ENCODE peak calls at places on chromosomes 6 and 20, in eight cellular contexts. C is D721Med; A is T-cell; G is stimulated activated CD4-positive, alpha-beta T cell treated with anti-CD3 and anti-CD28 coated beads, Interleukin-15, amount 100 ng/mL, for 24 hours; O is AG09319; V is Right ventricle myocardium inferior; E is NCI-H1092 treated with DMSO at 0.1 percent for 48 hours; X is CD8-positive, alpha-beta T cell. U is an unnamed sample.

GRCh38 chr6:35895560-35895959 is 25.3 kb downstream of the SRPK1 start:
- DNase-seq in C (no peak), G (no peak), E (no peak), O (no peak), V (no peak), X (no peak), A (no peak), U (no peak)

GRCh38 chr6:157825243-157825904 is 2.3 kb downstream of the SNX9 start:
- DNase-seq in G (no peak), C (no peak), X (no peak), A (no peak), V (no peak), E (no peak), O (no peak), U (peak)

GRCh38 chr6:41724638-41725501 is 10.5 kb downstream of the TFEB start:
- DNase-seq in V (no peak), A (no peak), G (no peak), E (no peak), C (no peak), O (no peak), X (no peak), U (no peak)

GRCh38 chr6:3665608-3666007 is 85.9 kb downstream of the PXDC1 start:
- DNase-seq in G (no peak), O (no peak), V (no peak), X (no peak), E (no peak), C (no peak), A (no peak), U (no peak)

GRCh38 chr6:26159417-26160273 is 72.4 kb downstream of the HFE start:
- DNase-seq in A (no peak), E (peak), G (peak), C (no peak), O (no peak), X (no peak), V (no peak), U (peak)

GRCh38 chr6:110518281-110518623 is 41.8 kb upstream of the SLC22A16 start:
- DNase-seq in C (no peak), G (no peak), X (no peak), E (no peak), O (no peak), A (no peak), V (no peak), U (peak)

GRCh38 chr6:63245908-63246307 is 34.6 kb downstream of the FKBP1C start:
- DNase-seq in A (no peak), X (no peak), V (no peak), G (no peak), E (no peak), O (no peak), C (no peak), U (no peak)

GRCh38 chr6:79373246-79373645 is 138.8 kb upstream of the HMGN3 start:
- DNase-seq in G (no peak), V (no peak), E (no peak), O (no peak), X (no peak), C (no peak), A (no peak), U (no peak)

GRCh38 chr6:25062070-25062811 is 126.5 kb upstream of the RIPOR2 start:
- DNase-seq in E (no peak), O (no peak), G (no peak), A (no peak), V (no peak), C (no peak), X (no peak), U (no peak)

GRCh38 chr6:75693534-75693933 is 55.5 kb upstream of the MYO6 start:
- DNase-seq in O (peak), C (no peak), E (no peak), G (no peak), A (no peak), V (no peak), X (no peak), U (no peak)

GRCh38 chr6:20182926-20183521 is 29.2 kb downstream of the MBOAT1 start:
- DNase-seq in X (no peak), A (no peak), V (peak), E (peak), G (no peak), C (no peak), O (no peak), U (peak)

GRCh38 chr20:62891111-62891510 is 29.5 kb upstream of the TCFL5 start:
- DNase-seq in G (peak), O (no peak), A (peak), E (no peak), C (no peak), V (no peak), X (peak), U (no peak)

GRCh38 chr20:35021063-35021462 is 65.4 kb downstream of the MYH7B start:
- DNase-seq in E (no peak), C (no peak), G (no peak), O (no peak), V (no peak), A (no peak), X (no peak), U (no peak)

GRCh38 chr6:105769197-105769596 is 316.9 kb upstream of the PRDM1 start:
- DNase-seq in V (no peak), G (no peak), O (no peak), A (no peak), X (no peak), C (no peak), E (no peak), U (no peak)

GRCh38 chr20:62742550-62742949 is 33.9 kb downstream of the NTSR1 start:
- DNase-seq in O (no peak), X (no peak), C (no peak), E (no peak), G (no peak), A (no peak), V (no peak), U (no peak)

GRCh38 chr6:87968435-87969278 is 79.0 kb upstream of the SPACA1 start:
- DNase-seq in C (no peak), A (peak), G (peak), E (peak), O (no peak), V (no peak), X (no peak), U (no peak)

GRCh38 chr6:137247724-137248123 is 28.5 kb upstream of the IFNGR1 start:
- DNase-seq in C (no peak), X (no peak), A (no peak), E (no peak), V (no peak), O (no peak), G (no peak), U (no peak)

GRCh38 chr6:158006821-158007570 is 25.3 kb downstream of the SYNJ2 start:
- DNase-seq in G (no peak), V (no peak), X (no peak), E (no peak), O (no peak), A (no peak), C (no peak), U (no peak)

GRCh38 chr20:11716239-11716944 is 201.3 kb upstream of the BTBD3 start:
- DNase-seq in V (no peak), E (peak), O (peak), G (no peak), C (no peak), A (no peak), X (no peak), U (peak)

GRCh38 chr6:109237082-109237985 is 142.0 kb downstream of the CEP57L1 start:
- DNase-seq in V (no peak), X (no peak), E (no peak), C (no peak), A (no peak), O (no peak), G (peak), U (peak)

GRCh38 chr6:98894810-98895209 is 52.9 kb downstream of the FBXL4 start:
- DNase-seq in A (no peak), V (no peak), G (no peak), O (no peak), E (no peak), X (no peak), C (no peak), U (no peak)

GRCh38 chr6:71512256-71512655 is 223.6 kb downstream of the OGFRL1 start:
- DNase-seq in C (no peak), V (no peak), A (no peak), X (no peak), E (no peak), O (no peak), G (no peak), U (no peak)

U was measured in RPMI7951.